ENCODE peak calls at places on chromosomes 16 and 17, in six cellular contexts. Q is HepG2, B is IMR-90, G is fibroblast of mammary gland, T is GM13976, U is ascending aorta. Z is an unnamed sample.
A peak's percentile ranks its signal among the peaks of the same experiment; 100 is the strongest.

GRCh38 chr17:76279742-76280287 is 14.7 kb downstream of the UBALD2 start:
- DNase-seq in Q (no peak), B (no peak), G (no peak), T (no peak), U (no peak), Z (no peak)

GRCh38 chr16:65415460-65415859 is 293.6 kb upstream of the CDH11 start:
- DNase-seq in Q (no peak), B (peak; percentile 12), G (peak; percentile 12), T (no peak), U (no peak), Z (no peak)

GRCh38 chr17:29073520-29073919 is 30.6 kb downstream of the PIPOX start:
- DNase-seq in Q (no peak), B (no peak), G (no peak), T (no peak), U (no peak), Z (no peak)

GRCh38 chr17:27473190-27473747 is 17.0 kb downstream of the KSR1 start:
- DNase-seq in Q (no peak), B (no peak), G (no peak), T (no peak), U (no peak), Z (no peak)

GRCh38 chr16:87965973-87966667 is 14.9 kb downstream of the BANP start:
- DNase-seq in Q (no peak), B (peak; percentile 49), G (peak; percentile 69), T (no peak), U (no peak), Z (no peak)

GRCh38 chr16:84042879-84043485 is 387 bp upstream of the SLC38A8 start:
- DNase-seq in Q (no peak), B (no peak), G (no peak), T (no peak), U (no peak), Z (no peak)

GRCh38 chr16:46690281-46691178 is 1.1 kb downstream of the ORC6 start:
- DNase-seq in Q (peak; percentile 79), B (peak; percentile 40), G (peak; percentile 51), T (no peak), U (no peak), Z (no peak)

GRCh38 chr17:18950944-18951905 is 740 bp upstream of the SLC5A10 start:
- DNase-seq in Q (no peak), B (no peak), G (no peak), T (no peak), U (no peak), Z (no peak)

GRCh38 chr16:15707332-15707731 is 57.3 kb downstream of the NDE1 start:
- DNase-seq in Q (no peak), B (no peak), G (no peak), T (no peak), U (no peak), Z (no peak)

GRCh38 chr16:66357523-66357928 is 9.0 kb upstream of the CDH5 start:
- DNase-seq in Q (peak; percentile 61), B (peak; percentile 83), G (peak; percentile 82), T (peak; percentile 75), U (peak; percentile 77), Z (peak; percentile 65)

GRCh38 chr16:49659356-49659755 is 196.6 kb downstream of the ZNF423 start:
- DNase-seq in Q (no peak), B (no peak), G (no peak), T (no peak), U (no peak), Z (no peak)

GRCh38 chr16:12143776-12144175 is 167.2 kb downstream of the SNX29 start:
- DNase-seq in Q (no peak), B (no peak), G (no peak), T (no peak), U (no peak), Z (no peak)

GRCh38 chr16:81321039-81321438 is 6.3 kb downstream of the GAN start:
- DNase-seq in Q (no peak), B (no peak), G (no peak), T (no peak), U (no peak), Z (no peak)

GRCh38 chr16:71293921-71294320 is 4.7 kb upstream of the CMTR2 start:
- DNase-seq in Q (no peak), B (no peak), G (no peak), T (no peak), U (no peak), Z (no peak)

GRCh38 chr17:83100220-83100852 is 20.9 kb downstream of the METRNL start:
- DNase-seq in Q (no peak), B (no peak), G (no peak), T (no peak), U (peak; percentile 87), Z (no peak)

GRCh38 chr17:83036193-83036592 is 43.2 kb upstream of the METRNL start:
- DNase-seq in Q (no peak), B (no peak), G (no peak), T (no peak), U (no peak), Z (no peak)

GRCh38 chr17:79801156-79802038 is 4.5 kb upstream of the CBX8 start:
- DNase-seq in Q (no peak), B (no peak), G (no peak), T (no peak), U (no peak), Z (no peak)

GRCh38 chr17:2462481-2462880 is 49.2 kb downstream of the METTL16 start:
- DNase-seq in Q (no peak), B (no peak), G (no peak), T (no peak), U (no peak), Z (no peak)

GRCh38 chr17:142876-143784 is 5.8 kb downstream of the SCGB1C2 start:
- DNase-seq in Q (no peak), B (no peak), G (no peak), T (no peak), U (peak; percentile 57), Z (peak; percentile 0)

GRCh38 chr16:88375236-88376052 is 7.3 kb upstream of the ZNF469 start:
- DNase-seq in Q (no peak), B (no peak), G (no peak), T (no peak), U (no peak), Z (no peak)

GRCh38 chr16:1979271-1980025 is 1.8 kb downstream of the NOXO1 start:
- DNase-seq in Q (no peak), B (no peak), G (peak; percentile 15), T (no peak), U (no peak), Z (no peak)

GRCh38 chr17:58120195-58120822 is 27.9 kb upstream of the OR4D1 start:
- DNase-seq in Q (peak; percentile 56), B (peak; percentile 66), G (peak; percentile 61), T (peak; percentile 55), U (no peak), Z (peak; percentile 57)

GRCh38 chr16:85522842-85523601 is 90.1 kb upstream of the GSE1 start:
- DNase-seq in Q (no peak), B (peak; percentile 24), G (peak; percentile 42), T (no peak), U (peak; percentile 81), Z (no peak)

GRCh38 chr16:3182608-3183444 is 5.2 kb upstream of the OR1F1 start:
- DNase-seq in Q (peak; percentile 70), B (peak; percentile 55), G (peak; percentile 75), T (peak; percentile 65), U (no peak), Z (peak; percentile 75)

GRCh38 chr17:82496529-82497434 is 22.8 kb upstream of the FOXK2 start:
- DNase-seq in Q (no peak), B (peak; percentile 92), G (peak; percentile 89), T (peak; percentile 93), U (peak; percentile 98), Z (peak; percentile 95)

GRCh38 chr17:50638572-50638850 is 3.8 kb downstream of the ABCC3 start:
- DNase-seq in Q (no peak), B (peak; percentile 50), G (peak; percentile 86), T (no peak), U (no peak), Z (no peak)

GRCh38 chr16:11552445-11552844 is 34.3 kb downstream of the LITAF start:
- DNase-seq in Q (no peak), B (no peak), G (no peak), T (no peak), U (no peak), Z (no peak)

GRCh38 chr16:67552476-67552875 is 9.8 kb upstream of the CTCF start:
- DNase-seq in Q (no peak), B (no peak), G (no peak), T (no peak), U (no peak), Z (no peak)

GRCh38 chr17:40019140-40019991 is 4.1 kb downstream of the CSF3 start:
- DNase-seq in Q (no peak), B (peak; percentile 86), G (peak; percentile 96), T (no peak), U (no peak), Z (no peak)

GRCh38 chr16:51124896-51125295 is 26.2 kb downstream of the SALL1 start:
- DNase-seq in Q (no peak), B (no peak), G (no peak), T (no peak), U (no peak), Z (no peak)
- TF ChIP-seq CTCF in Q (peak; percentile 48), B (no peak), G (no peak), T (no peak), U (no peak), Z (no peak)

GRCh38 chr16:90019543-90020259 is 445 bp upstream of the DBNDD1 start:
- DNase-seq in Q (peak; percentile 67), B (peak; percentile 89), G (peak; percentile 69), T (peak; percentile 87), U (no peak), Z (no peak)
- TF ChIP-seq CTCF in Q (peak; percentile 47), B (peak; percentile 35), G (no peak), T (peak; percentile 52), U (peak; percentile 6), Z (peak; percentile 55)

DNA sequence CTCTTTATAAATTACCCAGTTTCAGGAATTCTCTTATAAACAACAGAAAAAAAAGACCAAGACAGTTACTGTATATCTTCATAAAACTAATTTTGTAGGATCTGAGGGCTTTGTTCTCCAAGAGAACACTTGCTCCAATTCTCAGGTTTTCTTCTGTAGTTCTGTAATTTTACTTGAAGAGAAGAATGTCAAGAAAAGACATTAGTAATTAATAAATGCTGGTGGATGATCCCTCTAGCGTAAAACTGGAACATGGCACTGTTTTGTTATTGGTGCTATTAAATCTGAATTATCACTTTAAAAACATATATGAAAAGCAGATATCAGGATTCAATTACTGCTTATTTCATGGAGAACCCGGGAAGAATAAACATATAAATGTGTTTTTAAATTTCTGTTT is 36.5 kb upstream of the CPHXL start:
- DNase-seq in Q (no peak), B (no peak), G (no peak), T (no peak), U (no peak), Z (no peak)
- TF ChIP-seq CTCF in Q (no peak), B (no peak), G (no peak), T (no peak), U (no peak), Z (no peak)

GRCh38 chr16:31080756-31081419 is 6.7 kb downstream of the ZNF646 start:
- DNase-seq in Q (no peak), B (no peak), G (no peak), T (no peak), U (no peak), Z (no peak)

GRCh38 chr16:31077592-31078199 is 3.5 kb downstream of the ZNF646 start:
- DNase-seq in Q (no peak), B (no peak), G (no peak), T (no peak), U (peak; percentile 61), Z (no peak)

GRCh38 chr16:31078597-31079341 is 4.5 kb downstream of the ZNF646 start:
- DNase-seq in Q (no peak), B (no peak), G (no peak), T (no peak), U (no peak), Z (no peak)

GRCh38 chr16:31080035-31080629 is 5.9 kb downstream of the ZNF646 start:
- DNase-seq in Q (no peak), B (no peak), G (no peak), T (no peak), U (no peak), Z (no peak)

GRCh38 chr16:31079342-31079944 is 5.2 kb downstream of the ZNF646 start:
- DNase-seq in Q (no peak), B (no peak), G (no peak), T (no peak), U (no peak), Z (no peak)
- TF ChIP-seq CTCF in Q (no peak), B (no peak), G (no peak), T (no peak), U (no peak), Z (no peak)

Z was measured in neural crest cell.